ENCODE peak calls at places on chromosomes 5 and 9, in seven cellular contexts. U is IMR-90, D is GM12878, Z is K562, O is A549, M is SK-N-SH, J is HepG2. B is an unnamed sample.

GRCh38 chr5:58887721-58888409 is 305.0 kb downstream of the RAB3C start:
- DNase-seq in U (peak), D (no peak), Z (no peak), O (no peak), M (no peak), J (no peak), B (no peak)

GRCh38 chr5:57692582-57693487 is 210.2 kb upstream of the ACTBL2 start:
- DNase-seq in U (peak), D (no peak), Z (peak), O (peak), M (no peak), J (peak), B (no peak)

GRCh38 chr9:23581936-23582335 is 244.1 kb downstream of the ELAVL2 start:
- DNase-seq in U (no peak), D (no peak), Z (no peak), O (no peak), M (no peak), J (no peak), B (no peak)

GRCh38 chr9:106092083-106092482 is 397.7 kb downstream of the TMEM38B start:
- DNase-seq in U (no peak), D (no peak), Z (no peak), O (no peak), M (no peak), J (no peak), B (no peak)

GRCh38 chr5:78549043-78549442 is 99.5 kb downstream of the LHFPL2 start:
- DNase-seq in U (no peak), D (no peak), Z (no peak), O (no peak), M (no peak), J (no peak), B (no peak)

GRCh38 chr9:16571127-16571848 is 299.2 kb downstream of the BNC2 start:
- DNase-seq in U (peak), D (no peak), Z (no peak), O (no peak), M (no peak), J (no peak), B (no peak)

GRCh38 chr9:92724528-92725265 is 39.9 kb downstream of the BICD2 start:
- DNase-seq in U (no peak), D (no peak), Z (no peak), O (no peak), M (no peak), J (no peak), B (no peak)

GRCh38 chr9:101398335-101398929 is at the start of the genes MRPL50 and ZNF189:
- DNase-seq in U (peak), D (peak), Z (peak), O (peak), M (peak), J (peak), B (peak)

GRCh38 chr5:4547547-4547946 is 592.6 kb upstream of the ADAMTS16 start:
- DNase-seq in U (no peak), D (no peak), Z (no peak), O (no peak), M (no peak), J (no peak), B (no peak)

GRCh38 chr5:20680718-20681302 is 692.8 kb upstream of the CDH18 start:
- DNase-seq in U (no peak), D (no peak), Z (no peak), O (no peak), M (no peak), J (no peak), B (no peak)

GRCh38 chr5:171367424-171368370 is 20.0 kb upstream of the NPM1 start:
- DNase-seq in U (peak), D (no peak), Z (no peak), O (no peak), M (no peak), J (no peak), B (no peak)

GRCh38 chr5:179975713-179976030 is 68.0 kb upstream of the TBC1D9B start:
- DNase-seq in U (no peak), D (no peak), Z (no peak), O (no peak), M (no peak), J (no peak), B (no peak)

GRCh38 chr9:70076678-70077077 is 33.0 kb downstream of the MAMDC2 start:
- DNase-seq in U (no peak), D (no peak), Z (no peak), O (no peak), M (no peak), J (no peak), B (no peak)

GRCh38 chr5:50724-51499 is 41.1 kb upstream of the PLEKHG4B start:
- DNase-seq in U (no peak), D (no peak), Z (no peak), O (no peak), M (no peak), J (no peak), B (no peak)

GRCh38 chr5:132947661-132948060 is 15.8 kb downstream of the AFF4 start:
- DNase-seq in U (peak), D (no peak), Z (no peak), O (no peak), M (no peak), J (peak), B (no peak)

GRCh38 chr5:132455614-132456115 is 34.9 kb downstream of the IRF1 start:
- DNase-seq in U (no peak), D (no peak), Z (no peak), O (no peak), M (no peak), J (peak), B (no peak)

GRCh38 chr9:34506623-34507022 is 16.2 kb downstream of the ENHO start:
- DNase-seq in U (no peak), D (no peak), Z (no peak), O (no peak), M (no peak), J (no peak), B (no peak)

GRCh38 chr9:101561740-101562139 is 28.1 kb downstream of the RNF20 start:
- DNase-seq in U (no peak), D (no peak), Z (no peak), O (no peak), M (no peak), J (no peak), B (no peak)

GRCh38 chr9:81737871-81738507 is 48.6 kb upstream of the TLE1 start:
- DNase-seq in U (peak), D (no peak), Z (no peak), O (peak), M (no peak), J (peak), B (no peak)

GRCh38 chr5:115355095-115355494 is 58.6 kb upstream of the CCDC112 start:
- DNase-seq in U (no peak), D (no peak), Z (no peak), O (no peak), M (no peak), J (no peak), B (no peak)

GRCh38 chr9:134688231-134688630 is 46.6 kb downstream of the COL5A1 start:
- DNase-seq in U (no peak), D (no peak), Z (no peak), O (no peak), M (no peak), J (no peak), B (no peak)

GRCh38 chr5:21236896-21237830 is 1249.2 kb upstream of the CDH18 start:
- DNase-seq in U (no peak), D (no peak), Z (no peak), O (no peak), M (no peak), J (no peak), B (no peak)

GRCh38 chr5:14672082-14672481 is 7.6 kb downstream of the OTULIN start:
- DNase-seq in U (no peak), D (no peak), Z (no peak), O (no peak), M (no peak), J (no peak), B (no peak)

GRCh38 chr9:130233587-130233945 is 32.0 kb upstream of the HMCN2 start:
- DNase-seq in U (no peak), D (no peak), Z (no peak), O (no peak), M (no peak), J (no peak), B (no peak)

GRCh38 chr5:163504091-163504931 is 1.1 kb upstream of the MAT2B start:
- DNase-seq in U (peak), D (no peak), Z (peak), O (no peak), M (peak), J (peak), B (no peak)

GRCh38 chr5:180352116-180352975 is 790 bp downstream of the GFPT2 start:
- DNase-seq in U (no peak), D (no peak), Z (no peak), O (peak), M (peak), J (no peak), B (no peak)

GRCh38 chr9:27771803-27772545 is 198.7 kb upstream of the C9orf72 start:
- DNase-seq in U (no peak), D (no peak), Z (no peak), O (no peak), M (no peak), J (no peak), B (no peak)

GRCh38 chr5:93092349-93093105 is 488.5 kb downstream of the NR2F1-AS1 start:
- DNase-seq in U (peak), D (no peak), Z (no peak), O (no peak), M (no peak), J (no peak), B (no peak)

GRCh38 chr5:151497391-151498002 is 50.1 kb downstream of the SLC36A1 start:
- DNase-seq in U (no peak), D (no peak), Z (no peak), O (no peak), M (no peak), J (no peak), B (no peak)

GRCh38 chr9:124934290-124934689 is 6.6 kb downstream of the GOLGA1 start:
- DNase-seq in U (peak), D (peak), Z (no peak), O (no peak), M (no peak), J (no peak), B (no peak)

GRCh38 chr5:174384509-174384947 is 339.0 kb downstream of the NSG2 start:
- DNase-seq in U (peak), D (no peak), Z (no peak), O (no peak), M (peak), J (no peak), B (no peak)

GRCh38 chr5:130893003-130893402 is 272.1 kb downstream of the HINT1 start:
- DNase-seq in U (no peak), D (no peak), Z (no peak), O (no peak), M (no peak), J (no peak), B (no peak)

GRCh38 chr9:124284237-124284831 is 26.6 kb downstream of the NEK6 start:
- DNase-seq in U (peak), D (no peak), Z (no peak), O (no peak), M (no peak), J (peak), B (no peak)

GRCh38 chr5:82159014-82159413 is 119.1 kb downstream of the RPS23 start:
- DNase-seq in U (peak), D (no peak), Z (no peak), O (peak), M (no peak), J (no peak), B (no peak)
- TF ChIP-seq RFX5 in U (no peak), D (no peak), Z (no peak), O (no peak), M (no peak), J (no peak), B (no peak)

DNA sequence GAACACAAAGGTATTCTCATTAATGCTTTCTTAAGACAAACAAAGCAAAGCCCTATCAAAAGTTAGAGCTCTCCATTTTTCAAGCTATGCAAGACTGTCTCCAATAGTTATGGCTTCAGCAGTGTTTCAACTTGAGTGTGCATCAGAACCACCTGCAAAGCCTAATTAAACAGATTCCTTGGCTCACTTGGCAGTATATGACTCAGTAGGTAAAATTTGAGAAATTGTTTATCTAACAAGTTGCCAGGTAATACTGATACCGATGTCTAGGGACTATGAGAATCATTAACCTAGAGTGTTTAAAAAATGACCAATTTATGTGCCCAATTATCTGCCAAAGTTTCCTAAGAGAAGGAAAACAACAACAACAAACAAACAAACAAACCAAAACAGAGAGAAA is 60.3 kb upstream of the PARP8 start:
- DNase-seq in U (no peak), D (peak), Z (no peak), O (no peak), M (no peak), J (no peak), B (no peak)
- TF ChIP-seq RFX5 in U (no peak), D (no peak), Z (no peak), O (no peak), M (no peak), J (no peak), B (no peak)

GRCh38 chr9:86135374-86135773 is 36.0 kb upstream of the GOLM1 start:
- DNase-seq in U (no peak), D (no peak), Z (no peak), O (no peak), M (no peak), J (no peak), B (no peak)

GRCh38 chr9:86134361-86134760 is 35.0 kb upstream of the GOLM1 start:
- DNase-seq in U (no peak), D (no peak), Z (no peak), O (no peak), M (no peak), J (no peak), B (no peak)
- TF ChIP-seq RFX5 in U (no peak), D (no peak), Z (no peak), O (no peak), M (no peak), J (no peak), B (no peak)

DNA sequence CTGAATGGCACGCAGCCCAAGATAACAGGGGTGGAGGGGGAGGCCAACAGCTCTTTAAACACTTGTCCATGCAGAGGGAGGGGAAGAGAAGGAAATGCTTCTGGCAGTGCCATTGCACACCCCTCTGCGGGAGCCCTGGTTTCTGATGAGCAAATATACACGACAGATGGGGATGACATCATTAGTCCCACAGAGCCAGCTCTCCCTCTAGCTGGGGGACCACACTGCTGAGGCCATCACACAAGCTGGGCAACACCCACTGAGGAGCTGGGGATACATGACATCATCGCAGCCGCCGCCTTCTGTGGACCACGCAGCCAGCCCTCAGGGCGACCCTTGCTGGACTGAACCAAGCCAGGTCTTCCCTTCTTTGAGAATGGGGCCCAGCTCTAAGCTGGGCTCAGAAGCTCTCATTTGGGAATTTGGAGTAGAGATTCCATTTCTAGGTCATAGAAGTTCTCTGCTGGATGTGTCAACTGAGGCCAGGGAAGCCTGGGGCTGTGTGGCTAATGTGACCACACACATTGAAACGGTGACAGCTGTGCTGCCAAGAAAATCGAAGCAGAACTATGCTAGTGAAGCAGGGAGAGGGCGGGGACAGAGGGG is 79.4 kb downstream of the PRRT1B start:
- DNase-seq in U (peak), D (no peak), Z (no peak), O (no peak), M (peak), J (no peak), B (no peak)
- TF ChIP-seq RFX5 in U (no peak), D (no peak), Z (no peak), O (no peak), M (no peak), J (no peak), B (no peak)

GRCh38 chr9:84808416-84808815 is 138.9 kb downstream of the NTRK2 start:
- DNase-seq in U (no peak), D (no peak), Z (no peak), O (no peak), M (no peak), J (no peak), B (no peak)
- TF ChIP-seq RFX5 in U (no peak), D (no peak), Z (no peak), O (no peak), M (no peak), J (no peak), B (no peak)

DNA sequence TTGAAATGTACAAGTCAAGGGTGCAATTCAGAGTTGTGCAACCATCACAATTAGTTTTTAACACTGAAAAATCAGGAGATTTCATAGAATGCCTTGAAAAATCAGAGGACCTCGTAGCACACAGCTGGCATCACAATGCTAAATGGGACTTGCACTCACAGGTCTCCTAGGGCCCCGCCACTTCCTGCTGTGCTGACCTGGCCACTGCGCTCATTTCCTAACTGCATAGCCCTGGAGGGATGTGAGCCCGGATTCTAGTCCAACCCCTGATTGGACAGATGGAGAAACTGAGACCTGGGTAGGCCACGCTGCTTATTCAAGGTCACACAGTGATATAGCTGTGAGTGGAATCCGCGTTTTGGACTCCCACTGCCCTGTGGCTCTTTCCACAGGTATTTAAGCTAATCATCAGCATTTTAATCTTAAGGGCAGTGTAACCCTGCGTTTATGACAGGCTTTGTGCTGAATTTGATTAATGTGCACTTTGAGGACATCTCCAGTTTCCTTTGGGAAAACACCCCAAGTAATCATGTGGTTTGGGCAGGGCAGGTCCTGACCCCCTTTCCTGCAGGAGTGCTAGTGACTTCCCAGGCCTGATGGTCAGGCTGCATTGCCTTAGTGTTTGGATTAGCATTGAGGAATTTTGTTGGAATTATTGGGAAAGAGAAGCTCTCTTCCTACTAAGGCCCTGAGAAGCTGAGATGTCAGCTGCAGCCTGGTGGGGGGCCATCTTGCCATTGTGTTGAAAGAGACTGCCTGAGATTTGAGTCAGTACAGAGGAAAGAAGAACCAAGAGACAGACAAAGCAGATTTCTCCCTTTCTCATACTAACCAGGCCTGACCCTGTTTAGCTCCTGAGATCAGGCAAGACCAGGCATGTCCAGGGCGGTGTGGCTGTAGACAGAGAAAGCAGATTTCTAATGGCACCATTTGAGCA is 36.2 kb downstream of the STC2 start:
- DNase-seq in U (peak), D (peak), Z (no peak), O (no peak), M (no peak), J (no peak), B (no peak)
- TF ChIP-seq RFX5 in U (no peak), D (no peak), Z (no peak), O (no peak), M (no peak), J (no peak), B (no peak)